ENCODE peak calls at places on chromosomes 13 and 19, in seven cellular contexts. L is A549, M is progenitor cell of endocrine pancreas, D is astrocyte of the spinal cord, F is dorsolateral prefrontal cortex, Q is fibroblast of mammary gland, E is astrocyte of the cerebellum. P is an unnamed sample.

GRCh38 chr19:31261651-31262331 is 87.4 kb downstream of the TSHZ3 start:
- DNase-seq in L (no peak), M (no peak), D (no peak), F (no peak), Q (no peak), E (no peak), P (no peak)

GRCh38 chr19:21322528-21322927 is 6.7 kb downstream of the ZNF708 start:
- DNase-seq in L (no peak), M (no peak), D (peak), F (peak), Q (peak), E (no peak), P (no peak)

GRCh38 chr13:48866204-48866603 is 109.5 kb upstream of the FNDC3A start:
- DNase-seq in L (no peak), M (no peak), D (no peak), F (no peak), Q (no peak), E (no peak), P (no peak)

GRCh38 chr19:56269348-56269747 is 3.2 kb upstream of the EDDM13 start:
- DNase-seq in L (no peak), M (no peak), D (no peak), F (no peak), Q (no peak), E (no peak), P (no peak)

GRCh38 chr13:44263920-44264610 is 109.6 kb upstream of the SERP2 start:
- DNase-seq in L (no peak), M (no peak), D (no peak), F (peak), Q (peak), E (no peak), P (no peak)

GRCh38 chr13:22735381-22735995 is 445.3 kb upstream of the SGCG start:
- DNase-seq in L (peak), M (no peak), D (no peak), F (no peak), Q (no peak), E (no peak), P (no peak)

GRCh38 chr19:55160128-55160985 is 2.8 kb upstream of the TNNI3 start:
- DNase-seq in L (peak), M (peak), D (peak), F (peak), Q (peak), E (peak), P (no peak)

GRCh38 chr13:51453308-51453958 is 597 bp upstream of the INTS6 start:
- DNase-seq in L (no peak), M (peak), D (no peak), F (no peak), Q (no peak), E (no peak), P (no peak)

GRCh38 chr19:18000981-18001836 is 6.8 kb upstream of the ARRDC2 start:
- DNase-seq in L (peak), M (no peak), D (peak), F (peak), Q (peak), E (no peak), P (no peak)

GRCh38 chr13:51479199-51479523 is 26.3 kb upstream of the INTS6 start:
- DNase-seq in L (no peak), M (no peak), D (peak), F (no peak), Q (peak), E (no peak), P (no peak)

GRCh38 chr19:18796239-18796638 is 5.1 kb upstream of the COMP start:
- DNase-seq in L (no peak), M (no peak), D (no peak), F (no peak), Q (no peak), E (no peak), P (no peak)

GRCh38 chr13:49357694-49358093 is 86.2 kb downstream of the CAB39L start:
- DNase-seq in L (no peak), M (no peak), D (peak), F (no peak), Q (peak), E (no peak), P (no peak)

GRCh38 chr19:388691-389090 is 20.3 kb downstream of the C2CD4C start:
- DNase-seq in L (no peak), M (no peak), D (no peak), F (peak), Q (no peak), E (no peak), P (no peak)

GRCh38 chr13:80339841-80340642 is 884 bp downstream of the SPRY2 start:
- DNase-seq in L (peak), M (peak), D (peak), F (peak), Q (peak), E (no peak), P (no peak)

DNA sequence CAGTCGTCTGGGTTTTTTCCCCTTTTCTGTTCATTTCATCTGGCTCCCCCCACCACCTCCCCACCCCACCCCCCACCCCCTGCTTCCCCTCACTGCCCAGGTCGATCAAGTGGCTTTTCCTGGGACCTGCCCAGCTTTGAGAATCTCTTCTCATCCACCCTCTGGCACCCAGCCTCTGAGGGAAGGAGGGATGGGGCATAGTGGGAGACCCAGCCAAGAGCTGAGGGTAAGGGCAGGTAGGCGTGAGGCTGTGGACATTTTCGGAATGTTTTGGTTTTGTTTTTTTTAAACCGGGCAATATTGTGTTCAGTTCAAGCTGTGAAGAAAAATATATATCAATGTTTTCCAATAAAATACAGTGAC is 9.3 kb downstream of the CALM3 start:
- DNase-seq in L (no peak), M (no peak), D (no peak), F (no peak), Q (no peak), E (no peak), P (no peak)
- TF ChIP-seq CTCF in L (no peak), M (no peak), D (no peak), F (no peak), Q (no peak), E (no peak), P (no peak)

GRCh38 chr19:41330476-41330875 is 20.5 kb downstream of the CCDC97 start:
- DNase-seq in L (no peak), M (no peak), D (no peak), F (no peak), Q (no peak), E (no peak), P (no peak)

GRCh38 chr19:41332000-41332399 is 21.7 kb downstream of the TGFB1 start:
- DNase-seq in L (no peak), M (no peak), D (no peak), F (no peak), Q (no peak), E (no peak), P (no peak)

GRCh38 chr19:41332468-41332867 is 21.3 kb downstream of the TGFB1 start:
- DNase-seq in L (no peak), M (no peak), D (no peak), F (no peak), Q (no peak), E (no peak), P (no peak)

GRCh38 chr19:41328818-41329220 is 18.8 kb downstream of the CCDC97 start:
- DNase-seq in L (no peak), M (no peak), D (no peak), F (no peak), Q (no peak), E (no peak), P (no peak)

GRCh38 chr19:41330946-41331678 is 21.1 kb downstream of the CCDC97 start:
- DNase-seq in L (no peak), M (no peak), D (no peak), F (no peak), Q (no peak), E (no peak), P (no peak)
- TF ChIP-seq CTCF in L (no peak), M (no peak), D (no peak), F (no peak), Q (no peak), E (no peak), P (no peak)

DNA sequence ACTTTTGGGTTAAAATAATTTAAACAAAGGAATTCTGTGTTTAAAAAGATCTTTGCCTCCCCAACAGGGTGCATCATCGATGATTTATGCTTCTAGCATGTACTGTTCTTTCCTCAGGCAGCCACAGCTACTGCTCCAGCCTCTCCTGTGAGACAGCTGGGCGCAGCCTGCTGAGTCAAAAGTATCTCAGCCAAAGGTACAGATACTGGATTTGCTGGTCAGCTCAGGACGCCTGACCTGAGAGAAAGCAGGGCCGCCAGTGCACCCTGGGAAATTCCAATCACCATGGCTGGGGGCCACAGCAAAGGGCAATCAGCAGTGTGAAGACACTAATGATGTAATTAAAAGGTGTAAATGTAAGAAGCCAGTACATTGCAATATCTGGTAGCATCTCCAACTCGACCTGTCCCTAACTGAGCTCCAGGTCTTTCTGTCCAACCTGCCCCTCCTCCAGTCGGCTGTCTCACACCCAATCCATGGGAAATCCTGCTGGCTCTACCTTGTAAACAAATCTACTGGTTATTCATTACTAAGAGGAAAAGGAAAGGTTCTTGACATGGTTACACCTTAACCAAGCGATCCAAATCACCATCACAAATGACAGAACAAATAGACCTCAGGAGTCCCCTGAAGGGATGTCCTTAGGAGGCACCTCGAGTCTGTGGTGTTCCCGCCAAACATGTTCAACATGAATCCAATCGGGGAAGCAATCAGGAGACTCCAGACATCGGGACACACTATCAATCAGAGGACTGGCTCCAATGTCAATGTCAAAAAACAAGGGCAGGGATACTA is 7.3 kb downstream of the OPA3 start:
- DNase-seq in L (peak), M (peak), D (peak), F (no peak), Q (peak), E (peak), P (peak)
- TF ChIP-seq CTCF in L (no peak), M (no peak), D (no peak), F (no peak), Q (no peak), E (no peak), P (no peak)

DNA sequence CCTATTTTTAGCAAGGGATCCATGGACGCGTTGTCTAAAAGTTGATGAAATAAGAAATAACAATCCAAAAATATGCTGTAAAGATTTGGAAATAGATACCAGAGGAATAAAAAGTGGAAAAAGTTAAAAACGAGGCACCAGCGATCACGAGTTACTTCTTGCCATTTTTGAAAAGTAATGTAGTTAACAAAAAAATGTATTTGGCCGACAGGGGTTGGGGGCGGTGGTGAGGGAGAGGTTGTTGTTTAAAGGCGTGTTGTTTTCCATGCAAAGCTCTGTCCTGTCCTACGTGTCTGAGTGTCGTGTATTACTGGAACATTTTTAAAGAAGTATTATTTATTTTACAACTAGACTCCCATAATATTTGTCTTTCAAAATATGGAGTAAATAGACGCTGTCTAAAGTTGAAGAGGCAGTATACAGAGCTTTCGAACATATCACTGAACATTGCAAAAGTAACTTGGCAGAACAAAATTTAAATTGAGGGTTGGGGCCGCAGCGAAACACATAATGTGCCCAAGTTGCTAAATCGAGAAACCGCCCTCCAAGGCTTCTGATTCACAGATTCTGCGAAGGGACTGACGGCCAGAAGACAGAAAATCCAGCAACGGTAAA is 836 bp downstream of the FBXO17 start:
- DNase-seq in L (peak), M (no peak), D (no peak), F (no peak), Q (peak), E (no peak), P (no peak)
- TF ChIP-seq CTCF in L (no peak), M (no peak), D (no peak), F (no peak), Q (no peak), E (no peak), P (no peak)

DNA sequence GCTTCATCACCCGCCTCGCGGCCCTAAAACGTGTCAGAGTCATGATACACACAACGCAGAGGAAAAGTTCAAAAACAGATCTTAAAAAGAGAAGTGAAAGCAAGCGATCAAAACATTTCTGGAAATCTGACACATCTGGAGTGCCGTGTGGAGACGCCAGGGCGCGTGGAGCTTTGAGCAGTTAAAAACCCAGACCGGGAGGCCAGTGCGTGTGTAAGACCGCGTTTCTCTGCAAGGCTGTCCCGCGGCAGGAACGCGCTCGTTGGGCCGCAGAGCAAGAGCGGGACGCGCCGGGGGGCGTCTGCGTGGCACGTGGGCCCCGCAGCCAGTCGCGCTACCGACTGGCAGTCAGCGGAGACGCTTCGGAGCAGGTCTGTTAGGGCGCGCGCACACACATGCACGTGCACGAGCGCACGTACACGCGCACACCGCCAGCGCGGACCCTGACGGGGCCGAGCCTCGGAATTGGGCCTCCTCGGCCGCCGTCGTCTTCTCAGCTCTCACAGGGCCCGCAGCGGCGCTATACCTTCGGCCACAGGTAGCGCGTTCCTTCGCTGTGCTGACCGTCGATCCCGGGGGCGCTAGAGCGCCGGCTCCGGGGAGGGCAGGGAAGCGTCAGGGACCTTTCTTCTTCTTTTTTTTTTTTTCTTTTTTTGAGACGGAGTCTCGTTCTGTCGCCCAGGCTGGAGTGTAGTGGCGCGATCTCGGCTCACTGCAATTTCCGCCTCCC is 35.8 kb downstream of the RNF6 start:
- DNase-seq in L (peak), M (peak), D (peak), F (peak), Q (peak), E (peak), P (peak)
- TF ChIP-seq CTCF in L (peak), M (peak), D (peak), F (peak), Q (peak), E (peak), P (peak)